ENCODE peak calls at places on chromosome 1, in ten cellular contexts. One of them, this sample, is unnamed.

GRCh38 chr1:110393691-110394564 is 3.1 kb upstream of the SLC16A4 start:
- ATAC-seq in HCT116: no peak
- ATAC-seq in activated CD8-positive, alpha-beta T cell treated with anti-CD3 and anti-CD28 coated beads, Interleukin-2, amount 10 ng/mL, durations not matched to agents 7 days and 5 days: no peak
- ATAC-seq in gastroesophageal sphincter: no peak
- ATAC-seq in CD4-positive, alpha-beta T cell: no peak
- ATAC-seq in upper lobe of left lung: no peak
- ATAC-seq in activated CD4-positive, CD25-positive, alpha-beta regulatory T cell treated with anti-CD3 and anti-CD28 coated beads, Interleukin-2, amount 50 U/mL, for 24 hours: no peak
- ATAC-seq in Right ventricle myocardium superior: no peak
- ATAC-seq in activated CD8-positive, alpha-beta memory T cell treated with anti-CD3 and anti-CD28 coated beads, Interleukin-2, amount 10 ng/mL, durations not matched to agents 7 days and 5 days: no peak
- ATAC-seq in GM23338: no peak
- ATAC-seq in this sample: peak

GRCh38 chr1:202203238-202204039 is 9.8 kb downstream of the LGR6 start:
- ATAC-seq in HCT116: no peak
- ATAC-seq in activated CD8-positive, alpha-beta T cell treated with anti-CD3 and anti-CD28 coated beads, Interleukin-2, amount 10 ng/mL, durations not matched to agents 7 days and 5 days: peak
- ATAC-seq in gastroesophageal sphincter: no peak
- ATAC-seq in CD4-positive, alpha-beta T cell: no peak
- ATAC-seq in upper lobe of left lung: no peak
- ATAC-seq in activated CD4-positive, CD25-positive, alpha-beta regulatory T cell treated with anti-CD3 and anti-CD28 coated beads, Interleukin-2, amount 50 U/mL, for 24 hours: peak
- ATAC-seq in Right ventricle myocardium superior: no peak
- ATAC-seq in activated CD8-positive, alpha-beta memory T cell treated with anti-CD3 and anti-CD28 coated beads, Interleukin-2, amount 10 ng/mL, durations not matched to agents 7 days and 5 days: peak
- ATAC-seq in GM23338: no peak
- ATAC-seq in this sample: no peak

GRCh38 chr1:39892611-39893595 is 8.8 kb downstream of the MYCL start:
- ATAC-seq in HCT116: peak
- ATAC-seq in activated CD8-positive, alpha-beta T cell treated with anti-CD3 and anti-CD28 coated beads, Interleukin-2, amount 10 ng/mL, durations not matched to agents 7 days and 5 days: no peak
- ATAC-seq in gastroesophageal sphincter: no peak
- ATAC-seq in CD4-positive, alpha-beta T cell: no peak
- ATAC-seq in upper lobe of left lung: no peak
- ATAC-seq in activated CD4-positive, CD25-positive, alpha-beta regulatory T cell treated with anti-CD3 and anti-CD28 coated beads, Interleukin-2, amount 50 U/mL, for 24 hours: no peak
- ATAC-seq in Right ventricle myocardium superior: peak
- ATAC-seq in activated CD8-positive, alpha-beta memory T cell treated with anti-CD3 and anti-CD28 coated beads, Interleukin-2, amount 10 ng/mL, durations not matched to agents 7 days and 5 days: no peak
- ATAC-seq in GM23338: peak
- ATAC-seq in this sample: peak

GRCh38 chr1:116496380-116496779 is 74.4 kb downstream of the CD58 start:
- ATAC-seq in HCT116: no peak
- ATAC-seq in activated CD8-positive, alpha-beta T cell treated with anti-CD3 and anti-CD28 coated beads, Interleukin-2, amount 10 ng/mL, durations not matched to agents 7 days and 5 days: no peak
- ATAC-seq in gastroesophageal sphincter: peak
- ATAC-seq in CD4-positive, alpha-beta T cell: no peak
- ATAC-seq in upper lobe of left lung: peak
- ATAC-seq in activated CD4-positive, CD25-positive, alpha-beta regulatory T cell treated with anti-CD3 and anti-CD28 coated beads, Interleukin-2, amount 50 U/mL, for 24 hours: no peak
- ATAC-seq in Right ventricle myocardium superior: peak
- ATAC-seq in activated CD8-positive, alpha-beta memory T cell treated with anti-CD3 and anti-CD28 coated beads, Interleukin-2, amount 10 ng/mL, durations not matched to agents 7 days and 5 days: no peak
- ATAC-seq in GM23338: no peak
- ATAC-seq in this sample: no peak

GRCh38 chr1:214452152-214452806 is 99.1 kb downstream of the PTPN14 start:
- ATAC-seq in HCT116: no peak
- ATAC-seq in activated CD8-positive, alpha-beta T cell treated with anti-CD3 and anti-CD28 coated beads, Interleukin-2, amount 10 ng/mL, durations not matched to agents 7 days and 5 days: no peak
- ATAC-seq in gastroesophageal sphincter: no peak
- ATAC-seq in CD4-positive, alpha-beta T cell: no peak
- ATAC-seq in upper lobe of left lung: no peak
- ATAC-seq in activated CD4-positive, CD25-positive, alpha-beta regulatory T cell treated with anti-CD3 and anti-CD28 coated beads, Interleukin-2, amount 50 U/mL, for 24 hours: no peak
- ATAC-seq in Right ventricle myocardium superior: no peak
- ATAC-seq in activated CD8-positive, alpha-beta memory T cell treated with anti-CD3 and anti-CD28 coated beads, Interleukin-2, amount 10 ng/mL, durations not matched to agents 7 days and 5 days: no peak
- ATAC-seq in GM23338: peak
- ATAC-seq in this sample: no peak

GRCh38 chr1:202376247-202376646 is 27.7 kb downstream of the PPP1R12B start:
- ATAC-seq in HCT116: no peak
- ATAC-seq in activated CD8-positive, alpha-beta T cell treated with anti-CD3 and anti-CD28 coated beads, Interleukin-2, amount 10 ng/mL, durations not matched to agents 7 days and 5 days: no peak
- ATAC-seq in gastroesophageal sphincter: no peak
- ATAC-seq in CD4-positive, alpha-beta T cell: no peak
- ATAC-seq in upper lobe of left lung: no peak
- ATAC-seq in activated CD4-positive, CD25-positive, alpha-beta regulatory T cell treated with anti-CD3 and anti-CD28 coated beads, Interleukin-2, amount 50 U/mL, for 24 hours: no peak
- ATAC-seq in Right ventricle myocardium superior: no peak
- ATAC-seq in activated CD8-positive, alpha-beta memory T cell treated with anti-CD3 and anti-CD28 coated beads, Interleukin-2, amount 10 ng/mL, durations not matched to agents 7 days and 5 days: no peak
- ATAC-seq in GM23338: no peak
- ATAC-seq in this sample: no peak

GRCh38 chr1:112449630-112449983 is 53.6 kb downstream of the CTTNBP2NL start:
- ATAC-seq in HCT116: no peak
- ATAC-seq in activated CD8-positive, alpha-beta T cell treated with anti-CD3 and anti-CD28 coated beads, Interleukin-2, amount 10 ng/mL, durations not matched to agents 7 days and 5 days: no peak
- ATAC-seq in gastroesophageal sphincter: no peak
- ATAC-seq in CD4-positive, alpha-beta T cell: no peak
- ATAC-seq in upper lobe of left lung: no peak
- ATAC-seq in activated CD4-positive, CD25-positive, alpha-beta regulatory T cell treated with anti-CD3 and anti-CD28 coated beads, Interleukin-2, amount 50 U/mL, for 24 hours: no peak
- ATAC-seq in Right ventricle myocardium superior: no peak
- ATAC-seq in activated CD8-positive, alpha-beta memory T cell treated with anti-CD3 and anti-CD28 coated beads, Interleukin-2, amount 10 ng/mL, durations not matched to agents 7 days and 5 days: no peak
- ATAC-seq in GM23338: no peak
- ATAC-seq in this sample: no peak

GRCh38 chr1:2238361-2239055 is 10.4 kb downstream of the SKI start:
- ATAC-seq in HCT116: no peak
- ATAC-seq in activated CD8-positive, alpha-beta T cell treated with anti-CD3 and anti-CD28 coated beads, Interleukin-2, amount 10 ng/mL, durations not matched to agents 7 days and 5 days: no peak
- ATAC-seq in gastroesophageal sphincter: no peak
- ATAC-seq in CD4-positive, alpha-beta T cell: no peak
- ATAC-seq in upper lobe of left lung: no peak
- ATAC-seq in activated CD4-positive, CD25-positive, alpha-beta regulatory T cell treated with anti-CD3 and anti-CD28 coated beads, Interleukin-2, amount 50 U/mL, for 24 hours: no peak
- ATAC-seq in Right ventricle myocardium superior: peak
- ATAC-seq in activated CD8-positive, alpha-beta memory T cell treated with anti-CD3 and anti-CD28 coated beads, Interleukin-2, amount 10 ng/mL, durations not matched to agents 7 days and 5 days: no peak
- ATAC-seq in GM23338: no peak
- ATAC-seq in this sample: no peak

GRCh38 chr1:24635195-24635843 is 7.8 kb upstream of the SRRM1 start:
- ATAC-seq in HCT116: peak
- ATAC-seq in activated CD8-positive, alpha-beta T cell treated with anti-CD3 and anti-CD28 coated beads, Interleukin-2, amount 10 ng/mL, durations not matched to agents 7 days and 5 days: peak
- ATAC-seq in gastroesophageal sphincter: no peak
- ATAC-seq in CD4-positive, alpha-beta T cell: peak
- ATAC-seq in upper lobe of left lung: peak
- ATAC-seq in activated CD4-positive, CD25-positive, alpha-beta regulatory T cell treated with anti-CD3 and anti-CD28 coated beads, Interleukin-2, amount 50 U/mL, for 24 hours: peak
- ATAC-seq in Right ventricle myocardium superior: peak
- ATAC-seq in activated CD8-positive, alpha-beta memory T cell treated with anti-CD3 and anti-CD28 coated beads, Interleukin-2, amount 10 ng/mL, durations not matched to agents 7 days and 5 days: peak
- ATAC-seq in GM23338: peak
- ATAC-seq in this sample: peak

GRCh38 chr1:99751877-99752504 is 14.4 kb downstream of the FRRS1 start:
- ATAC-seq in HCT116: no peak
- ATAC-seq in activated CD8-positive, alpha-beta T cell treated with anti-CD3 and anti-CD28 coated beads, Interleukin-2, amount 10 ng/mL, durations not matched to agents 7 days and 5 days: no peak
- ATAC-seq in gastroesophageal sphincter: no peak
- ATAC-seq in CD4-positive, alpha-beta T cell: no peak
- ATAC-seq in upper lobe of left lung: no peak
- ATAC-seq in activated CD4-positive, CD25-positive, alpha-beta regulatory T cell treated with anti-CD3 and anti-CD28 coated beads, Interleukin-2, amount 50 U/mL, for 24 hours: peak
- ATAC-seq in Right ventricle myocardium superior: no peak
- ATAC-seq in activated CD8-positive, alpha-beta memory T cell treated with anti-CD3 and anti-CD28 coated beads, Interleukin-2, amount 10 ng/mL, durations not matched to agents 7 days and 5 days: peak
- ATAC-seq in GM23338: no peak
- ATAC-seq in this sample: no peak

GRCh38 chr1:205337481-205337880 is 15.9 kb upstream of the NUAK2 start:
- ATAC-seq in HCT116: no peak
- ATAC-seq in activated CD8-positive, alpha-beta T cell treated with anti-CD3 and anti-CD28 coated beads, Interleukin-2, amount 10 ng/mL, durations not matched to agents 7 days and 5 days: no peak
- ATAC-seq in gastroesophageal sphincter: no peak
- ATAC-seq in CD4-positive, alpha-beta T cell: no peak
- ATAC-seq in upper lobe of left lung: no peak
- ATAC-seq in activated CD4-positive, CD25-positive, alpha-beta regulatory T cell treated with anti-CD3 and anti-CD28 coated beads, Interleukin-2, amount 50 U/mL, for 24 hours: no peak
- ATAC-seq in Right ventricle myocardium superior: no peak
- ATAC-seq in activated CD8-positive, alpha-beta memory T cell treated with anti-CD3 and anti-CD28 coated beads, Interleukin-2, amount 10 ng/mL, durations not matched to agents 7 days and 5 days: no peak
- ATAC-seq in GM23338: no peak
- ATAC-seq in this sample: no peak

GRCh38 chr1:89547563-89548485 is 23.2 kb downstream of the LRRC8B start:
- ATAC-seq in HCT116: no peak
- ATAC-seq in activated CD8-positive, alpha-beta T cell treated with anti-CD3 and anti-CD28 coated beads, Interleukin-2, amount 10 ng/mL, durations not matched to agents 7 days and 5 days: no peak
- ATAC-seq in gastroesophageal sphincter: peak
- ATAC-seq in CD4-positive, alpha-beta T cell: no peak
- ATAC-seq in upper lobe of left lung: no peak
- ATAC-seq in activated CD4-positive, CD25-positive, alpha-beta regulatory T cell treated with anti-CD3 and anti-CD28 coated beads, Interleukin-2, amount 50 U/mL, for 24 hours: peak
- ATAC-seq in Right ventricle myocardium superior: peak
- ATAC-seq in activated CD8-positive, alpha-beta memory T cell treated with anti-CD3 and anti-CD28 coated beads, Interleukin-2, amount 10 ng/mL, durations not matched to agents 7 days and 5 days: peak
- ATAC-seq in GM23338: no peak
- ATAC-seq in this sample: peak

GRCh38 chr1:6294868-6295556 is 34.1 kb upstream of the GPR153 start:
- ATAC-seq in HCT116: no peak
- ATAC-seq in activated CD8-positive, alpha-beta T cell treated with anti-CD3 and anti-CD28 coated beads, Interleukin-2, amount 10 ng/mL, durations not matched to agents 7 days and 5 days: no peak
- ATAC-seq in gastroesophageal sphincter: no peak
- ATAC-seq in CD4-positive, alpha-beta T cell: no peak
- ATAC-seq in upper lobe of left lung: no peak
- ATAC-seq in activated CD4-positive, CD25-positive, alpha-beta regulatory T cell treated with anti-CD3 and anti-CD28 coated beads, Interleukin-2, amount 50 U/mL, for 24 hours: no peak
- ATAC-seq in Right ventricle myocardium superior: no peak
- ATAC-seq in activated CD8-positive, alpha-beta memory T cell treated with anti-CD3 and anti-CD28 coated beads, Interleukin-2, amount 10 ng/mL, durations not matched to agents 7 days and 5 days: no peak
- ATAC-seq in GM23338: no peak
- ATAC-seq in this sample: no peak

GRCh38 chr1:222613627-222614026 is 4.3 kb upstream of the MIA3 start:
- ATAC-seq in HCT116: no peak
- ATAC-seq in activated CD8-positive, alpha-beta T cell treated with anti-CD3 and anti-CD28 coated beads, Interleukin-2, amount 10 ng/mL, durations not matched to agents 7 days and 5 days: no peak
- ATAC-seq in gastroesophageal sphincter: no peak
- ATAC-seq in CD4-positive, alpha-beta T cell: no peak
- ATAC-seq in upper lobe of left lung: no peak
- ATAC-seq in activated CD4-positive, CD25-positive, alpha-beta regulatory T cell treated with anti-CD3 and anti-CD28 coated beads, Interleukin-2, amount 50 U/mL, for 24 hours: no peak
- ATAC-seq in Right ventricle myocardium superior: no peak
- ATAC-seq in activated CD8-positive, alpha-beta memory T cell treated with anti-CD3 and anti-CD28 coated beads, Interleukin-2, amount 10 ng/mL, durations not matched to agents 7 days and 5 days: no peak
- ATAC-seq in GM23338: no peak
- ATAC-seq in this sample: no peak

GRCh38 chr1:44409741-44410140 is 4.7 kb downstream of the RNF220 start:
- ATAC-seq in HCT116: no peak
- ATAC-seq in activated CD8-positive, alpha-beta T cell treated with anti-CD3 and anti-CD28 coated beads, Interleukin-2, amount 10 ng/mL, durations not matched to agents 7 days and 5 days: no peak
- ATAC-seq in gastroesophageal sphincter: no peak
- ATAC-seq in CD4-positive, alpha-beta T cell: no peak
- ATAC-seq in upper lobe of left lung: no peak
- ATAC-seq in activated CD4-positive, CD25-positive, alpha-beta regulatory T cell treated with anti-CD3 and anti-CD28 coated beads, Interleukin-2, amount 50 U/mL, for 24 hours: no peak
- ATAC-seq in Right ventricle myocardium superior: no peak
- ATAC-seq in activated CD8-positive, alpha-beta memory T cell treated with anti-CD3 and anti-CD28 coated beads, Interleukin-2, amount 10 ng/mL, durations not matched to agents 7 days and 5 days: no peak
- ATAC-seq in GM23338: no peak
- ATAC-seq in this sample: no peak

GRCh38 chr1:24775901-24776300 is 30.7 kb downstream of the CLIC4 start:
- ATAC-seq in HCT116: no peak
- ATAC-seq in activated CD8-positive, alpha-beta T cell treated with anti-CD3 and anti-CD28 coated beads, Interleukin-2, amount 10 ng/mL, durations not matched to agents 7 days and 5 days: no peak
- ATAC-seq in gastroesophageal sphincter: no peak
- ATAC-seq in CD4-positive, alpha-beta T cell: no peak
- ATAC-seq in upper lobe of left lung: no peak
- ATAC-seq in activated CD4-positive, CD25-positive, alpha-beta regulatory T cell treated with anti-CD3 and anti-CD28 coated beads, Interleukin-2, amount 50 U/mL, for 24 hours: no peak
- ATAC-seq in Right ventricle myocardium superior: no peak
- ATAC-seq in activated CD8-positive, alpha-beta memory T cell treated with anti-CD3 and anti-CD28 coated beads, Interleukin-2, amount 10 ng/mL, durations not matched to agents 7 days and 5 days: no peak
- ATAC-seq in GM23338: no peak
- ATAC-seq in this sample: no peak

GRCh38 chr1:57285979-57286378 is 137.9 kb downstream of the DAB1 start:
- ATAC-seq in HCT116: no peak
- ATAC-seq in activated CD8-positive, alpha-beta T cell treated with anti-CD3 and anti-CD28 coated beads, Interleukin-2, amount 10 ng/mL, durations not matched to agents 7 days and 5 days: no peak
- ATAC-seq in gastroesophageal sphincter: no peak
- ATAC-seq in CD4-positive, alpha-beta T cell: no peak
- ATAC-seq in upper lobe of left lung: no peak
- ATAC-seq in activated CD4-positive, CD25-positive, alpha-beta regulatory T cell treated with anti-CD3 and anti-CD28 coated beads, Interleukin-2, amount 50 U/mL, for 24 hours: no peak
- ATAC-seq in Right ventricle myocardium superior: no peak
- ATAC-seq in activated CD8-positive, alpha-beta memory T cell treated with anti-CD3 and anti-CD28 coated beads, Interleukin-2, amount 10 ng/mL, durations not matched to agents 7 days and 5 days: no peak
- ATAC-seq in GM23338: no peak
- ATAC-seq in this sample: no peak

GRCh38 chr1:116390195-116390594 is 17.2 kb downstream of the ATP1A1 start:
- ATAC-seq in HCT116: no peak
- ATAC-seq in activated CD8-positive, alpha-beta T cell treated with anti-CD3 and anti-CD28 coated beads, Interleukin-2, amount 10 ng/mL, durations not matched to agents 7 days and 5 days: peak
- ATAC-seq in gastroesophageal sphincter: no peak
- ATAC-seq in CD4-positive, alpha-beta T cell: peak
- ATAC-seq in upper lobe of left lung: no peak
- ATAC-seq in activated CD4-positive, CD25-positive, alpha-beta regulatory T cell treated with anti-CD3 and anti-CD28 coated beads, Interleukin-2, amount 50 U/mL, for 24 hours: peak
- ATAC-seq in Right ventricle myocardium superior: no peak
- ATAC-seq in activated CD8-positive, alpha-beta memory T cell treated with anti-CD3 and anti-CD28 coated beads, Interleukin-2, amount 10 ng/mL, durations not matched to agents 7 days and 5 days: peak
- ATAC-seq in GM23338: no peak
- ATAC-seq in this sample: no peak

This sample was measured in esophagus mucosa.